ENCODE peak calls at places on chromosome 17, in six cellular contexts. C is neural progenitor cell, J is ovary, M is IMR-90, R is GM10248, Z is HCT116. G is an unnamed sample.
A peak's percentile ranks its signal among the peaks of the same experiment; 100 is the strongest.

GRCh38 chr17:83144421-83145357 is 65.3 kb downstream of the METRNL start:
- DNase-seq in C (no peak), J (no peak), M (peak; percentile 5), R (peak; percentile 11), Z (no peak), G (no peak)

GRCh38 chr17:35345926-35346771 is 27.3 kb downstream of the SLFN11 start:
- DNase-seq in C (peak; percentile 38), J (peak; percentile 56), M (peak; percentile 53), R (peak; percentile 17), Z (no peak), G (no peak)

GRCh38 chr17:37745801-37746426 is 1.1 kb upstream of the HNF1B start:
- DNase-seq in C (no peak), J (no peak), M (no peak), R (no peak), Z (no peak), G (no peak)

GRCh38 chr17:35889818-35890773 is 9.9 kb upstream of the CCL5 start:
- DNase-seq in C (peak; percentile 11), J (no peak), M (peak; percentile 68), R (no peak), Z (no peak), G (no peak)

GRCh38 chr17:69581061-69581955 is 166.8 kb downstream of the MAP2K6 start:
- DNase-seq in C (no peak), J (no peak), M (peak; percentile 47), R (peak; percentile 26), Z (no peak), G (no peak)

GRCh38 chr17:43524945-43525575 is 21.1 kb downstream of the ETV4 start:
- DNase-seq in C (no peak), J (no peak), M (peak; percentile 27), R (no peak), Z (no peak), G (no peak)

GRCh38 chr17:65588194-65588808 is 26.9 kb upstream of the AXIN2 start:
- DNase-seq in C (no peak), J (no peak), M (no peak), R (no peak), Z (peak; percentile 68), G (no peak)

GRCh38 chr17:77842906-77843249 is 115.6 kb upstream of the TNRC6C start:
- DNase-seq in C (no peak), J (no peak), M (no peak), R (no peak), Z (no peak), G (peak; percentile 53)

GRCh38 chr17:72123496-72123963 is 2.7 kb downstream of the SOX9 start:
- DNase-seq in C (no peak), J (no peak), M (no peak), R (no peak), Z (no peak), G (no peak)

GRCh38 chr17:44928136-44928535 is 12.8 kb upstream of the GFAP start:
- DNase-seq in C (no peak), J (no peak), M (no peak), R (no peak), Z (no peak), G (no peak)

GRCh38 chr17:37506678-37507077 is 17.0 kb downstream of the DUSP14 start:
- DNase-seq in C (peak; percentile 77), J (no peak), M (peak; percentile 47), R (no peak), Z (peak; percentile 23), G (no peak)

GRCh38 chr17:45227631-45228120 is 6.0 kb downstream of the FMNL1 start:
- DNase-seq in C (no peak), J (no peak), M (no peak), R (no peak), Z (no peak), G (no peak)

GRCh38 chr17:44733753-44734152 is 25.0 kb upstream of the ADAM11 start:
- DNase-seq in C (peak; percentile 56), J (no peak), M (no peak), R (no peak), Z (no peak), G (no peak)

GRCh38 chr17:59838196-59838911 is 54.4 kb downstream of the TUBD1 start:
- DNase-seq in C (no peak), J (peak; percentile 25), M (no peak), R (no peak), Z (no peak), G (no peak)

GRCh38 chr17:19344311-19345066 is 18.0 kb downstream of the B9D1 start:
- DNase-seq in C (no peak), J (peak; percentile 22), M (no peak), R (no peak), Z (no peak), G (no peak)

GRCh38 chr17:47423406-47424295 is 99.9 kb downstream of the EFCAB13 start:
- DNase-seq in C (peak; percentile 50), J (peak; percentile 17), M (no peak), R (peak; percentile 41), Z (no peak), G (no peak)

GRCh38 chr17:35235289-35235688 is 7.6 kb upstream of the SLFN5 start:
- DNase-seq in C (no peak), J (no peak), M (no peak), R (no peak), Z (no peak), G (no peak)

GRCh38 chr17:7313028-7313889 is 1.9 kb downstream of the GPS2 start:
- DNase-seq in C (no peak), J (no peak), M (peak; percentile 2), R (no peak), Z (no peak), G (no peak)

GRCh38 chr17:50501054-50501453 is 7.2 kb upstream of the MYCBPAP start:
- DNase-seq in C (no peak), J (no peak), M (no peak), R (no peak), Z (peak; percentile 50), G (no peak)

GRCh38 chr17:65678534-65678933 is 117.1 kb upstream of the AXIN2 start:
- DNase-seq in C (no peak), J (no peak), M (no peak), R (no peak), Z (no peak), G (no peak)

GRCh38 chr17:78558181-78558850 is 18.9 kb downstream of the DNAH17 start:
- DNase-seq in C (no peak), J (no peak), M (no peak), R (no peak), Z (peak; percentile 26), G (no peak)

GRCh38 chr17:34926661-34927060 is 34.6 kb downstream of the CCT6B start:
- DNase-seq in C (no peak), J (no peak), M (no peak), R (no peak), Z (no peak), G (no peak)

GRCh38 chr17:18377437-18378204 is at the start of gene EVPLL:
- DNase-seq in C (no peak), J (no peak), M (no peak), R (no peak), Z (no peak), G (peak; percentile 58)

GRCh38 chr17:44007346-44008204 is 3.2 kb downstream of the NAGS start:
- DNase-seq in C (no peak), J (no peak), M (no peak), R (no peak), Z (no peak), G (no peak)

GRCh38 chr17:60398227-60398959 is 6.5 kb upstream of the USP32 start:
- DNase-seq in C (no peak), J (no peak), M (no peak), R (peak; percentile 54), Z (no peak), G (no peak)

GRCh38 chr17:80991645-80992076 is at the start of gene CHMP6:
- DNase-seq in C (peak; percentile 89), J (peak; percentile 74), M (peak; percentile 76), R (peak; percentile 91), Z (peak; percentile 76), G (peak; percentile 84)

GRCh38 chr17:71500761-71501555 is 619.9 kb upstream of the SOX9 start:
- DNase-seq in C (no peak), J (no peak), M (no peak), R (no peak), Z (no peak), G (no peak)

GRCh38 chr17:58272367-58273280 is 8.1 kb downstream of the MPO start:
- DNase-seq in C (no peak), J (no peak), M (no peak), R (no peak), Z (no peak), G (no peak)

DNA sequence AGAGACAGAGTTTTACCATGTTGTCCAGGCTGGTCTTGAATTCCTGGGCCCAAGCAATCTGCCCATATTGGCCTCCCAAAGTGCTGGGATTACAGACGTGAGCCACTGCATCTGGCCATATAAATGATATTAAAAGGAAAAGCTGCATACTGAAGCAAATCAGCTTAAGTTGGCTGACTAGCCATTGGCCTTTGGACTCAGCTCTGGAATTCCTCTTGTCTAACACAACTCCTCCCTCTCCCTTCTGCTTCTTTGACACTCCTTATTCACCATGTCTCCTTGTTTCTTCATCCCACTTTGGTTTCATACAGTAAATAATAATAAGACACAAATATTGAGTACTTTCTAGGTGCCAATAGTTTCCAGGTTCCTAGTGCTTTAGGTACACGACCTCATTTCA is 7.5 kb downstream of the KRT12 start:
- DNase-seq in C (no peak), J (no peak), M (peak; percentile 8), R (no peak), Z (no peak), G (no peak)
- TF ChIP-seq CTCF in C (no peak), J (no peak), M (no peak), R (no peak), Z (no peak), G (no peak)

GRCh38 chr17:74865504-74866197 is 6.0 kb upstream of the GRIN2C start:
- DNase-seq in C (no peak), J (no peak), M (no peak), R (no peak), Z (no peak), G (no peak)
- TF ChIP-seq CTCF in C (no peak), J (no peak), M (no peak), R (peak; percentile 19), Z (no peak), G (no peak)

GRCh38 chr17:30021708-30022317 is 80.4 kb downstream of the EFCAB5 start:
- DNase-seq in C (peak; percentile 66), J (no peak), M (peak; percentile 61), R (peak; percentile 45), Z (peak; percentile 37), G (peak; percentile 19)
- TF ChIP-seq CTCF in C (peak; percentile 92), J (peak; percentile 22), M (peak; percentile 78), R (peak; percentile 67), Z (peak; percentile 72), G (peak; percentile 98)

GRCh38 chr17:33292184-33292980 is 713 bp downstream of the ASIC2 start:
- DNase-seq in C (peak; percentile 79), J (no peak), M (peak; percentile 20), R (peak; percentile 19), Z (no peak), G (no peak)
- TF ChIP-seq CTCF in C (peak; percentile 66), J (no peak), M (peak; percentile 30), R (no peak), Z (no peak), G (no peak)

GRCh38 chr17:28279411-28279810 is 39.6 kb upstream of the TMEM97 start:
- DNase-seq in C (no peak), J (no peak), M (peak; percentile 26), R (no peak), Z (no peak), G (no peak)
- TF ChIP-seq CTCF in C (no peak), J (no peak), M (no peak), R (no peak), Z (no peak), G (no peak)

GRCh38 chr17:4806420-4806769 is 557 bp upstream of the PLD2 start:
- DNase-seq in C (no peak), J (no peak), M (no peak), R (no peak), Z (no peak), G (no peak)
- TF ChIP-seq CTCF in C (no peak), J (no peak), M (no peak), R (no peak), Z (no peak), G (no peak)

G was measured in D721Med.